ENCODE peak calls at places on chromosome 21, in eight cellular contexts. One of them, this sample, is unnamed.

GRCh38 chr21:26684866-26685265 is 111.8 kb upstream of the CYYR1 start:
- DNase-seq in mammary epithelial cell: no peak
- DNase-seq in endothelial cell: no peak
- DNase-seq in heart left ventricle: no peak
- DNase-seq in pancreas: no peak
- DNase-seq in IMR-90: no peak
- DNase-seq in BJ: no peak
- DNase-seq in psoas muscle: no peak
- DNase-seq in this sample: no peak

GRCh38 chr21:41112740-41113692 is 54.9 kb upstream of the BACE2 start:
- DNase-seq in mammary epithelial cell: peak; percentile 96
- DNase-seq in endothelial cell: no peak
- DNase-seq in heart left ventricle: no peak
- DNase-seq in pancreas: no peak
- DNase-seq in IMR-90: peak; percentile 79
- DNase-seq in BJ: peak; percentile 97
- DNase-seq in psoas muscle: no peak
- DNase-seq in this sample: peak; percentile 46

GRCh38 chr21:27023186-27023585 is 56.3 kb upstream of the ADAMTS5 start:
- DNase-seq in mammary epithelial cell: no peak
- DNase-seq in endothelial cell: no peak
- DNase-seq in heart left ventricle: no peak
- DNase-seq in pancreas: no peak
- DNase-seq in IMR-90: no peak
- DNase-seq in BJ: no peak
- DNase-seq in psoas muscle: no peak
- DNase-seq in this sample: no peak

GRCh38 chr21:26852422-26852821 is 7.2 kb upstream of the ADAMTS1 start:
- DNase-seq in mammary epithelial cell: no peak
- DNase-seq in endothelial cell: no peak
- DNase-seq in heart left ventricle: no peak
- DNase-seq in pancreas: no peak
- DNase-seq in IMR-90: no peak
- DNase-seq in BJ: no peak
- DNase-seq in psoas muscle: no peak
- DNase-seq in this sample: no peak

GRCh38 chr21:29821230-29821629 is 118.6 kb downstream of the GRIK1 start:
- DNase-seq in mammary epithelial cell: no peak
- DNase-seq in endothelial cell: no peak
- DNase-seq in heart left ventricle: no peak
- DNase-seq in pancreas: no peak
- DNase-seq in IMR-90: no peak
- DNase-seq in BJ: no peak
- DNase-seq in psoas muscle: no peak
- DNase-seq in this sample: no peak

GRCh38 chr21:41317458-41317857 is 857 bp downstream of the FAM3B start:
- DNase-seq in mammary epithelial cell: no peak
- DNase-seq in endothelial cell: no peak
- DNase-seq in heart left ventricle: no peak
- DNase-seq in pancreas: no peak
- DNase-seq in IMR-90: no peak
- DNase-seq in BJ: no peak
- DNase-seq in psoas muscle: no peak
- DNase-seq in this sample: no peak

GRCh38 chr21:35023396-35024070 is 25.6 kb downstream of the RUNX1 start:
- DNase-seq in mammary epithelial cell: no peak
- DNase-seq in endothelial cell: no peak
- DNase-seq in heart left ventricle: no peak
- DNase-seq in pancreas: no peak
- DNase-seq in IMR-90: no peak
- DNase-seq in BJ: no peak
- DNase-seq in psoas muscle: no peak
- DNase-seq in this sample: no peak

GRCh38 chr21:16608209-16608830 is 878.5 kb downstream of the USP25 start:
- DNase-seq in mammary epithelial cell: peak; percentile 22
- DNase-seq in endothelial cell: no peak
- DNase-seq in heart left ventricle: no peak
- DNase-seq in pancreas: no peak
- DNase-seq in IMR-90: no peak
- DNase-seq in BJ: no peak
- DNase-seq in psoas muscle: no peak
- DNase-seq in this sample: no peak

GRCh38 chr21:16305686-16306085 is 575.9 kb downstream of the USP25 start:
- DNase-seq in mammary epithelial cell: peak; percentile 55
- DNase-seq in endothelial cell: no peak
- DNase-seq in heart left ventricle: no peak
- DNase-seq in pancreas: no peak
- DNase-seq in IMR-90: no peak
- DNase-seq in BJ: no peak
- DNase-seq in psoas muscle: no peak
- DNase-seq in this sample: no peak

GRCh38 chr21:45822002-45822397 is 159.6 kb upstream of the COL6A1 start:
- DNase-seq in mammary epithelial cell: no peak
- DNase-seq in endothelial cell: no peak
- DNase-seq in heart left ventricle: no peak
- DNase-seq in pancreas: no peak
- DNase-seq in IMR-90: no peak
- DNase-seq in BJ: no peak
- DNase-seq in psoas muscle: no peak
- DNase-seq in this sample: no peak

GRCh38 chr21:44532165-44532564 is 7.8 kb downstream of the KRTAP10-1 start:
- DNase-seq in mammary epithelial cell: no peak
- DNase-seq in endothelial cell: no peak
- DNase-seq in heart left ventricle: peak; percentile 11
- DNase-seq in pancreas: no peak
- DNase-seq in IMR-90: no peak
- DNase-seq in BJ: no peak
- DNase-seq in psoas muscle: no peak
- DNase-seq in this sample: no peak

GRCh38 chr21:32508558-32508957 is 76.8 kb downstream of the TCP10L start:
- DNase-seq in mammary epithelial cell: no peak
- DNase-seq in endothelial cell: no peak
- DNase-seq in heart left ventricle: no peak
- DNase-seq in pancreas: no peak
- DNase-seq in IMR-90: no peak
- DNase-seq in BJ: no peak
- DNase-seq in psoas muscle: no peak
- DNase-seq in this sample: no peak

GRCh38 chr21:16154961-16155360 is 425.2 kb downstream of the USP25 start:
- DNase-seq in mammary epithelial cell: no peak
- DNase-seq in endothelial cell: no peak
- DNase-seq in heart left ventricle: no peak
- DNase-seq in pancreas: no peak
- DNase-seq in IMR-90: no peak
- DNase-seq in BJ: no peak
- DNase-seq in psoas muscle: no peak
- DNase-seq in this sample: no peak

GRCh38 chr21:43921602-43921978 is 56.6 kb downstream of the AGPAT3 start:
- DNase-seq in mammary epithelial cell: no peak
- DNase-seq in endothelial cell: no peak
- DNase-seq in heart left ventricle: no peak
- DNase-seq in pancreas: no peak
- DNase-seq in IMR-90: no peak
- DNase-seq in BJ: no peak
- DNase-seq in psoas muscle: no peak
- DNase-seq in this sample: no peak

GRCh38 chr21:42209801-42210479 is 9.0 kb upstream of the ABCG1 start:
- DNase-seq in mammary epithelial cell: no peak
- DNase-seq in endothelial cell: no peak
- DNase-seq in heart left ventricle: no peak
- DNase-seq in pancreas: no peak
- DNase-seq in IMR-90: no peak
- DNase-seq in BJ: no peak
- DNase-seq in psoas muscle: no peak
- DNase-seq in this sample: peak; percentile 27

GRCh38 chr21:21845901-21846396 is 847.7 kb downstream of the NCAM2 start:
- DNase-seq in mammary epithelial cell: no peak
- DNase-seq in endothelial cell: no peak
- DNase-seq in heart left ventricle: no peak
- DNase-seq in pancreas: no peak
- DNase-seq in IMR-90: no peak
- DNase-seq in BJ: no peak
- DNase-seq in psoas muscle: no peak
- DNase-seq in this sample: no peak

GRCh38 chr21:31078796-31079195 is 40.5 kb upstream of the KRTAP19-8 start:
- DNase-seq in mammary epithelial cell: no peak
- DNase-seq in endothelial cell: no peak
- DNase-seq in heart left ventricle: no peak
- DNase-seq in pancreas: no peak
- DNase-seq in IMR-90: no peak
- DNase-seq in BJ: no peak
- DNase-seq in psoas muscle: no peak
- DNase-seq in this sample: no peak

GRCh38 chr21:36385909-36386642 is 884 bp downstream of the CHAF1B start:
- DNase-seq in mammary epithelial cell: peak; percentile 30
- DNase-seq in endothelial cell: no peak
- DNase-seq in heart left ventricle: no peak
- DNase-seq in pancreas: no peak
- DNase-seq in IMR-90: peak; percentile 11
- DNase-seq in BJ: no peak
- DNase-seq in psoas muscle: no peak
- DNase-seq in this sample: no peak

GRCh38 chr21:36388076-36388475 is 2.9 kb downstream of the CHAF1B start:
- DNase-seq in mammary epithelial cell: no peak
- DNase-seq in endothelial cell: no peak
- DNase-seq in heart left ventricle: no peak
- DNase-seq in pancreas: no peak
- DNase-seq in IMR-90: no peak
- DNase-seq in BJ: no peak
- DNase-seq in psoas muscle: no peak
- DNase-seq in this sample: no peak

GRCh38 chr21:36385233-36385908 is at the start of gene CHAF1B:
- DNase-seq in mammary epithelial cell: peak; percentile 75
- DNase-seq in endothelial cell: peak; percentile 89
- DNase-seq in heart left ventricle: peak; percentile 75
- DNase-seq in pancreas: peak; percentile 91
- DNase-seq in IMR-90: peak; percentile 65
- DNase-seq in BJ: no peak
- DNase-seq in psoas muscle: peak; percentile 83
- DNase-seq in this sample: peak; percentile 96

GRCh38 chr21:36384885-36385232 is 333 bp upstream of the CHAF1B start:
- DNase-seq in mammary epithelial cell: no peak
- DNase-seq in endothelial cell: no peak
- DNase-seq in heart left ventricle: no peak
- DNase-seq in pancreas: no peak
- DNase-seq in IMR-90: no peak
- DNase-seq in BJ: no peak
- DNase-seq in psoas muscle: no peak
- DNase-seq in this sample: no peak

GRCh38 chr21:36388835-36389234 is 3.6 kb downstream of the CHAF1B start:
- DNase-seq in mammary epithelial cell: peak; percentile 37
- DNase-seq in endothelial cell: no peak
- DNase-seq in heart left ventricle: no peak
- DNase-seq in pancreas: peak; percentile 38
- DNase-seq in IMR-90: peak; percentile 54
- DNase-seq in BJ: no peak
- DNase-seq in psoas muscle: no peak
- DNase-seq in this sample: peak; percentile 56
- TF ChIP-seq CTCF in mammary epithelial cell: peak; percentile 48
- TF ChIP-seq CTCF in endothelial cell: no peak
- TF ChIP-seq CTCF in heart left ventricle: no peak
- TF ChIP-seq CTCF in pancreas: no peak
- TF ChIP-seq CTCF in IMR-90: peak; percentile 20
- TF ChIP-seq CTCF in BJ: peak; percentile 2
- TF ChIP-seq CTCF in psoas muscle: peak; percentile 22
- TF ChIP-seq CTCF in this sample: no peak

GRCh38 chr21:36100971-36101641 is 31.3 kb downstream of the CBR1 start:
- DNase-seq in mammary epithelial cell: no peak
- DNase-seq in endothelial cell: no peak
- DNase-seq in heart left ventricle: no peak
- DNase-seq in pancreas: no peak
- DNase-seq in IMR-90: no peak
- DNase-seq in BJ: no peak
- DNase-seq in psoas muscle: no peak
- DNase-seq in this sample: no peak

GRCh38 chr21:36105327-36105842 is 29.5 kb upstream of the CBR3 start:
- DNase-seq in mammary epithelial cell: no peak
- DNase-seq in endothelial cell: no peak
- DNase-seq in heart left ventricle: no peak
- DNase-seq in pancreas: no peak
- DNase-seq in IMR-90: no peak
- DNase-seq in BJ: no peak
- DNase-seq in psoas muscle: no peak
- DNase-seq in this sample: no peak

GRCh38 chr21:36103434-36103833 is 31.4 kb upstream of the CBR3 start:
- DNase-seq in mammary epithelial cell: no peak
- DNase-seq in endothelial cell: no peak
- DNase-seq in heart left ventricle: no peak
- DNase-seq in pancreas: no peak
- DNase-seq in IMR-90: no peak
- DNase-seq in BJ: no peak
- DNase-seq in psoas muscle: no peak
- DNase-seq in this sample: no peak

GRCh38 chr21:36109868-36110267 is 25.0 kb upstream of the CBR3 start:
- DNase-seq in mammary epithelial cell: no peak
- DNase-seq in endothelial cell: no peak
- DNase-seq in heart left ventricle: no peak
- DNase-seq in pancreas: no peak
- DNase-seq in IMR-90: no peak
- DNase-seq in BJ: no peak
- DNase-seq in psoas muscle: no peak
- DNase-seq in this sample: no peak

GRCh38 chr21:36104306-36105300 is 30.3 kb upstream of the CBR3 start:
- DNase-seq in mammary epithelial cell: peak; percentile 59
- DNase-seq in endothelial cell: peak; percentile 48
- DNase-seq in heart left ventricle: peak; percentile 33
- DNase-seq in pancreas: peak; percentile 39
- DNase-seq in IMR-90: peak; percentile 26
- DNase-seq in BJ: no peak
- DNase-seq in psoas muscle: peak; percentile 60
- DNase-seq in this sample: no peak
- TF ChIP-seq CTCF in mammary epithelial cell: no peak
- TF ChIP-seq CTCF in endothelial cell: peak; percentile 48
- TF ChIP-seq CTCF in heart left ventricle: peak; percentile 65
- TF ChIP-seq CTCF in pancreas: no peak
- TF ChIP-seq CTCF in IMR-90: peak; percentile 48
- TF ChIP-seq CTCF in BJ: peak; percentile 52
- TF ChIP-seq CTCF in psoas muscle: peak; percentile 48
- TF ChIP-seq CTCF in this sample: peak; percentile 27

GRCh38 chr21:39388811-39389155 is 39.9 kb upstream of the HMGN1 start:
- DNase-seq in mammary epithelial cell: no peak
- DNase-seq in endothelial cell: no peak
- DNase-seq in heart left ventricle: no peak
- DNase-seq in pancreas: no peak
- DNase-seq in IMR-90: no peak
- DNase-seq in BJ: no peak
- DNase-seq in psoas muscle: no peak
- DNase-seq in this sample: no peak
- TF ChIP-seq CTCF in mammary epithelial cell: no peak
- TF ChIP-seq CTCF in endothelial cell: no peak
- TF ChIP-seq CTCF in heart left ventricle: no peak
- TF ChIP-seq CTCF in pancreas: no peak
- TF ChIP-seq CTCF in IMR-90: no peak
- TF ChIP-seq CTCF in BJ: no peak
- TF ChIP-seq CTCF in psoas muscle: no peak
- TF ChIP-seq CTCF in this sample: no peak

DNA sequence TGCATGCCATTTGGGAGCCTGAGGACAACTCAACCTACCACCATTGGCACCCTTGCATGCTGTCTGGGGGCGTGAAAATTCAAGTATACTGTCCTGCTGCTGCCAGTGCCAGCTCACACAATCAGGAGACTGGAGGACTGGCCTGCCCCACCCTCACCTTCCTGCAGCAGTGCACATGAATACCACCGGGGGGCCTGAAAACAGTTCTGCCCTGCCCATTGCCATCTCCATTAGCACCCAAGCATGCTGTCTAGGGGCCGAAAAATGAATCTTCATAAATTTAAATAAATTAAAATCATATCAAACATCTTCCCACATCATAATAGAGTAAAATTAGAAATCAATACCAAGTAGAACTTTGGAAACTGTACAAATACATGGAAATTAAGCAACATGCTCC is 322.1 kb upstream of the TMPRSS15 start:
- DNase-seq in mammary epithelial cell: no peak
- DNase-seq in endothelial cell: peak; percentile 15
- DNase-seq in heart left ventricle: no peak
- DNase-seq in pancreas: no peak
- DNase-seq in IMR-90: no peak
- DNase-seq in BJ: no peak
- DNase-seq in psoas muscle: no peak
- DNase-seq in this sample: no peak
- TF ChIP-seq CTCF in mammary epithelial cell: no peak
- TF ChIP-seq CTCF in endothelial cell: peak; percentile 51
- TF ChIP-seq CTCF in heart left ventricle: no peak
- TF ChIP-seq CTCF in pancreas: no peak
- TF ChIP-seq CTCF in IMR-90: no peak
- TF ChIP-seq CTCF in BJ: no peak
- TF ChIP-seq CTCF in psoas muscle: no peak
- TF ChIP-seq CTCF in this sample: no peak

This sample was measured in upper lobe of left lung.